ENCODE peak calls at places on chromosomes 4 and X, in six cellular contexts. K is adrenal gland; G is AG04450; U is CD4-positive, alpha-beta T cell; O is AG08396; H is HEK293T. P is an unnamed sample.

GRCh38 chrX:54708404-54708803 is 89.7 kb downstream of the ITIH6 start:
- DNase-seq in K (no peak), G (no peak), U (no peak), O (no peak), H (no peak), P (no peak)

GRCh38 chr4:86556791-86557415 is 37.2 kb upstream of the PTPN13 start:
- DNase-seq in O (no peak), H (no peak), K (no peak), G (no peak), U (no peak), P (no peak)

GRCh38 chrX:153769865-153770605 is 6.0 kb downstream of the PLXNB3 start:
- DNase-seq in O (peak; percentile 14), K (no peak), G (no peak), U (no peak), H (no peak), P (peak; percentile 7)

GRCh38 chrX:21993265-21993664 is 38.9 kb upstream of the PHEX start:
- DNase-seq in O (no peak), U (no peak), H (no peak), G (no peak), K (peak; percentile 44), P (no peak)

GRCh38 chr4:156948133-156948532 is 23.5 kb downstream of the PDGFC start:
- DNase-seq in O (no peak), G (no peak), K (no peak), U (no peak), H (no peak), P (no peak)

GRCh38 chr4:100340534-100341364 is 150.5 kb upstream of the DDIT4L start:
- DNase-seq in H (no peak), K (no peak), O (peak; percentile 20), U (no peak), G (no peak), P (no peak)

GRCh38 chrX:82591421-82591820 is 916.7 kb upstream of the POU3F4 start:
- DNase-seq in O (no peak), U (no peak), H (no peak), G (no peak), K (no peak), P (no peak)

GRCh38 chr4:83362492-83363329 is 28.1 kb upstream of the HPSE start:
- DNase-seq in U (no peak), K (no peak), G (no peak), H (no peak), O (no peak), P (peak; percentile 87)

GRCh38 chrX:130110379-130111219 is at the start of gene ELF4:
- DNase-seq in O (peak; percentile 85), K (peak; percentile 42), U (peak; percentile 19), H (peak; percentile 67), G (no peak), P (peak; percentile 81)

GRCh38 chr4:109649872-109650271 is 53.4 kb downstream of the CASP6 start:
- DNase-seq in G (no peak), K (no peak), U (no peak), H (no peak), O (no peak), P (no peak)

GRCh38 chr4:34193451-34194154 is 2050.7 kb downstream of the ARAP2 start:
- DNase-seq in O (no peak), H (no peak), G (no peak), K (no peak), U (no peak), P (no peak)

GRCh38 chrX:100447563-100448397 is 37.7 kb upstream of the PCDH19 start:
- DNase-seq in U (no peak), O (peak; percentile 62), K (peak; percentile 39), G (no peak), H (peak; percentile 88), P (peak; percentile 70)

GRCh38 chrX:134443020-134443419 is 16.9 kb upstream of the HPRT1 start:
- DNase-seq in H (no peak), K (no peak), U (no peak), G (no peak), O (no peak), P (no peak)

GRCh38 chr4:40629401-40630334 is at the start of gene RBM47:
- DNase-seq in K (peak; percentile 87), O (peak; percentile 69), G (no peak), H (peak; percentile 35), U (no peak), P (peak; percentile 74)

GRCh38 chr4:153318696-153319320 is 25.7 kb upstream of the MND1 start:
- DNase-seq in K (peak; percentile 59), G (no peak), O (peak; percentile 45), U (no peak), H (peak; percentile 55), P (peak; percentile 72)

GRCh38 chrX:128816919-128817318 is 706.4 kb downstream of the SMARCA1 start:
- DNase-seq in O (no peak), H (peak; percentile 32), K (no peak), G (no peak), U (no peak), P (peak; percentile 30)

GRCh38 chr4:113566015-113566795 is 195.3 kb downstream of the CAMK2D start:
- DNase-seq in K (no peak), G (no peak), H (no peak), U (no peak), O (no peak), P (no peak)

GRCh38 chr4:24850669-24851068 is 55.3 kb downstream of the SOD3 start:
- DNase-seq in G (peak; percentile 75), H (no peak), O (peak; percentile 79), U (no peak), K (peak; percentile 18), P (no peak)

GRCh38 chrX:56764153-56764974 is 35.3 kb downstream of the NBDY start:
- DNase-seq in U (peak; percentile 57), H (peak; percentile 60), K (peak; percentile 65), O (peak; percentile 78), G (peak; percentile 47), P (peak; percentile 44)